ENCODE peak calls at places on chromosomes 11 and 22, in four cellular contexts. W is ovary, C is tibial nerve, Q is body of pancreas. X is an unnamed sample.

GRCh38 chr11:72091292-72091691 is 10.6 kb downstream of the LRRC51 start:
- DNase-seq in W (peak), C (peak), Q (peak), X (peak)

GRCh38 chr22:33325232-33326004 is 267.2 kb upstream of the SYN3 start:
- DNase-seq in W (no peak), C (no peak), Q (no peak), X (no peak)

GRCh38 chr11:10351768-10352641 is 47.1 kb downstream of the ADM start:
- DNase-seq in W (no peak), C (no peak), Q (peak), X (no peak)

GRCh38 chr22:19962909-19963806 is 21.5 kb upstream of the TXNRD2 start:
- DNase-seq in W (no peak), C (no peak), Q (peak), X (peak)

GRCh38 chr22:24185501-24186351 is 4.4 kb downstream of the SUSD2 start:
- DNase-seq in W (no peak), C (no peak), Q (no peak), X (no peak)

GRCh38 chr11:111737877-111738205 is 28.3 kb downstream of the PPP2R1B start:
- DNase-seq in W (no peak), C (no peak), Q (no peak), X (no peak)

GRCh38 chr11:101034076-101034475 is 95.5 kb downstream of the PGR start:
- DNase-seq in W (peak), C (peak), Q (peak), X (peak)

GRCh38 chr11:82867495-82868082 is 32.6 kb downstream of the PRCP start:
- DNase-seq in W (peak), C (peak), Q (peak), X (peak)

GRCh38 chr11:10856689-10857603 is 907 bp downstream of the ZBED5 start:
- DNase-seq in W (no peak), C (peak), Q (peak), X (no peak)

GRCh38 chr11:103476874-103477273 is 367.6 kb downstream of the DYNC2H1 start:
- DNase-seq in W (no peak), C (no peak), Q (no peak), X (no peak)

GRCh38 chr11:65906602-65907001 is 6.4 kb upstream of the FOSL1 start:
- DNase-seq in W (no peak), C (no peak), Q (no peak), X (no peak)

GRCh38 chr11:19711911-19712280 is 741 bp upstream of the NAV2 start:
- DNase-seq in W (no peak), C (no peak), Q (no peak), X (no peak)

GRCh38 chr22:49562685-49563249 is 264.9 kb downstream of the BRD1 start:
- DNase-seq in W (no peak), C (no peak), Q (no peak), X (no peak)

GRCh38 chr11:35246725-35247124 is 107.8 kb downstream of the CD44 start:
- DNase-seq in W (no peak), C (no peak), Q (no peak), X (no peak)

GRCh38 chr11:16816358-16817270 is 78.2 kb downstream of the C11orf58 start:
- DNase-seq in W (no peak), C (no peak), Q (no peak), X (no peak)

GRCh38 chr11:38046571-38047135 is 1448.6 kb upstream of the RAG2 start:
- DNase-seq in W (no peak), C (no peak), Q (no peak), X (no peak)

GRCh38 chr22:44398791-44399190 is 86.0 kb upstream of the SHISAL1 start:
- DNase-seq in W (no peak), C (no peak), Q (no peak), X (no peak)

GRCh38 chr11:103581680-103582265 is 454.7 kb upstream of the DDI1 start:
- DNase-seq in W (no peak), C (no peak), Q (no peak), X (no peak)

GRCh38 chr22:24088796-24089195 is 77.7 kb downstream of the CABIN1 start:
- DNase-seq in W (no peak), C (no peak), Q (no peak), X (no peak)

GRCh38 chr22:48842976-48843375 is 984.7 kb downstream of the BRD1 start:
- DNase-seq in W (no peak), C (no peak), Q (no peak), X (no peak)

GRCh38 chr11:97234016-97234415 is 844.2 kb downstream of the JRKL start:
- DNase-seq in W (no peak), C (no peak), Q (no peak), X (no peak)

GRCh38 chr11:69661413-69661715 is 13.8 kb downstream of the LTO1 start:
- DNase-seq in W (peak), C (no peak), Q (no peak), X (no peak)

GRCh38 chr11:116194156-116194904 is 578.5 kb downstream of the BUD13 start:
- DNase-seq in W (no peak), C (no peak), Q (no peak), X (no peak)

GRCh38 chr11:131157678-131158077 is 212.7 kb upstream of the NTM start:
- DNase-seq in W (no peak), C (no peak), Q (no peak), X (no peak)

GRCh38 chr11:112588252-112588668 is 327.6 kb upstream of the PLET1 start:
- DNase-seq in W (peak), C (peak), Q (peak), X (no peak)

GRCh38 chr11:46850829-46851380 is 4.8 kb upstream of the CKAP5 start:
- DNase-seq in W (no peak), C (no peak), Q (no peak), X (no peak)

GRCh38 chr11:46846510-46846830 is 390 bp upstream of the CKAP5 start:
- DNase-seq in W (no peak), C (no peak), Q (no peak), X (no peak)

GRCh38 chr11:46849631-46850030 is 3.6 kb upstream of the CKAP5 start:
- DNase-seq in W (no peak), C (no peak), Q (no peak), X (no peak)

GRCh38 chr11:46845440-46845739 is 690 bp downstream of the CKAP5 start:
- DNase-seq in W (no peak), C (no peak), Q (no peak), X (no peak)

DNA sequence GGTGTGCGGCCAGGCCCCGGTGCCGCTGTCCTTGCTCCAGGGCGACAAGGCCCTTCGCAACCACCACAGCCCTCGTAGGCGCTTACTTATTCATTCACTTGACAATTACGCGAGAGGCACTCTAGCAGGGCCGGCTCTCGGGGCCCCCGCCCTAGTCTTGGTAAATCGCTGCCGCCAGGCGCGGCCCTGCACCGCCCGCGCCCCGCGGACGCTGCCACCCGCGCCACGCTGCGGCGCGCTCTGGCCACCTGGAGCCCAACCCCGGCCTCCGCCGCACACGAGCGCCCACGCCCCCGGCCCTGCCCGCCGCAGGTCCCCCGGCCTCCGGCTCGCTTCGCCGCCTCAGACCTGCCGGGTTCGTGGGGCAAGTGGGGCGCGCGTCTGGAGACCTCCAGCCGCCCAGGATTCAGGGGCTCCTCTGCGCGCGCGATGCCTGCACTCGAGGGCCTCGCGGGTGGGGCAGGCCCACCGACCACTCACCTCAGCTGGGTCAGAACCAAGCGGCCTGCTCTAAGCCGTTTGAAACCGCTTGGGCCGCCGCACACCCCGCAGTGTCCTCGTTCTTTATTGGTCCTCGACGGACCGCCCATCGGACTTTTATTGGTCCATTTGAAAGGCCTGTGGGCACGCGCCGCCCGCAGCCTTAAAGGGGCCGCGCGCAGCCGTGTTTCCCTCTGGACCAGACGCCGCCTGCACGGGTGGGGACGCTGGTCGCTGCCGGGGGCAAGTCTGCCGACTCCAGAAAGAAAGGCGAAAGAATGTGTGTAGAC is at the start of gene CKAP5:
- DNase-seq in W (peak), C (peak), Q (peak), X (peak)
- TF ChIP-seq POLR2A in W (peak), C (peak), Q (peak), X (peak)

DNA sequence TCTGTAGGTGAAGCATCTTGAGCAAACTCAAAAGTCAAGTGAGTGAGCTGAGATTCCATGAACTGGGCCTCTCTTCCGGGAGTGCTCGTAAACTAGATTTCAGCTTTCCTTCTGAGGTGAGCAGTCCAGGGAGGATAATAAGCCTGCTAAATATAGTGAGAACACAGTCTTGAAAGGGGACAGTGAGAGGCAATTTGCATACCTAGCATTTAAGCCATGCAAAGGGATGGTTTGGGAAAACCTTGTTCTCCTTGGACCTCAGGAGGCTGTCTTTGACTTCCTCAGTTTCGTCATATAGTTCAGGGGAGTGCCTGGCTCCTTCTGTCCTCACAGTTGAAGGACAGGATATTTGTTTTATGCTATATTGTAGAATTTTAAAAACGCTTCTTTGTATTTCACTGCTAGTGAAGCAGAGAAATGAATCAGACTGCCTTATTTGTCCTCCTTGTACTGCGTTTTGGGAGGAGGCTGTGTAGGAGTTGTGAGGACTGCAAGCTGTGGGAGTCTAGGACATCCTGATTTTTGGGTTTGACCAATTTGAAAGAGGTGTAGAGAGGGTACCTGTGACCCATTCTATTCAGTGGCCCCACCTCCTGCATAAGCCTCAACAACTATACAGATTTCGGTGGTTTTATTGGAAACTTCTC is 11.0 kb upstream of the SORL1-AS1 start:
- DNase-seq in W (no peak), C (no peak), Q (no peak), X (no peak)
- H3K27ac ChIP-seq in W (no peak), C (no peak), Q (peak), X (peak)

DNA sequence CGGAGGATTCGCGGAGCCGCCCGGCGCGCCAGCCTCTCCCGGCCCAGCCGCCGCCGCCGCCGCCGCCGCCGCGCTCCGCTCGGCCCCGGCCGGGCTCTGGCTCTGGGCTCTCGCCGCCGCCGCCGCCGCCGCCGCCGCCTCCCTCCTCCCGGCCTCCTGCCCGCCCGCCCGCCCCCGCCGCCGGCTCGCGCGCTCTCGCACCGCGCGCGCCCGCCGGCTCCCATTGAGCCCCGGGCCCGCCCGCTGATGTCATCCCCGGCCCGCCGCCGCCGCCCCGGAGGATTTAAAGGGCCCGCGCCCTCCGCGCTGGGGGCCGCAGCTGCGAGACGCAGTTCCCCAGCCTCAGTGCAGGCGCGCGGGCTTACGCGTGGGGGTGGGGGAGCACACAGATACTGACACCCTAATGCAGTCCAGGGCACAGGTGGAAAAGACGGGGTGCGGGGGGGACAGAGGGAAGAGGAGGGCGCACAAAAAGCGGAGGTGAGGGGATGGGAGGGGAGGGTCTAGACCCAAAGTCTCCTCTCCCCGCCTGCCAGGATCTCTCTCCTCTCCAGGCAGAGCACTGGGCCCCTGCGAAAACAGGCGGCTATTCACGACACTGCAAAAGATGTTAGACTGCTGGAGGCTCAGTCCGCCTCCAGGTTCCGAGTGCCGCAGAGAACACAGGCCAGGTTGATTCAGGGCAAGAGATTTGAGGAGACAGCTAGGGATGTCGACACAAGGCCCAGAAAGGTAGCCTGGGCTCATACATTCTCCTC is at the start of gene CSNK1E:
- DNase-seq in W (peak), C (peak), Q (peak), X (peak)
- TF ChIP-seq POLR2A in W (peak), C (peak), Q (no peak), X (no peak)

GRCh38 chr22:22820626-22821025 is 67.0 kb upstream of the IGLL5 start:
- DNase-seq in W (no peak), C (no peak), Q (no peak), X (no peak)

GRCh38 chr22:22817468-22818201 is 70.0 kb upstream of the IGLL5 start:
- DNase-seq in W (no peak), C (no peak), Q (no peak), X (no peak)

GRCh38 chr22:22818202-22818538 is 69.4 kb upstream of the IGLL5 start:
- DNase-seq in W (no peak), C (no peak), Q (no peak), X (no peak)

GRCh38 chr22:22820076-22820475 is 67.5 kb upstream of the IGLL5 start:
- DNase-seq in W (no peak), C (no peak), Q (no peak), X (no peak)

GRCh38 chr22:22818861-22819855 is 68.5 kb upstream of the IGLL5 start:
- DNase-seq in W (no peak), C (no peak), Q (no peak), X (no peak)
- H3K27ac ChIP-seq in W (no peak), C (no peak), Q (no peak), X (no peak)

X was measured in breast epithelium.